ENCODE peak calls at places on chromosomes 4 and X, in six cellular contexts. R is H1, C is mesenchymal stem cell, B is neuronal stem cell, P is IMR-90, O is trophoblast cell. D is an unnamed sample.

GRCh38 chrX:45774961-45775360 is 574.3 kb upstream of the DIPK2B start:
- DNase-seq in R (no peak), B (no peak), P (peak), C (no peak), O (no peak), D (no peak)

GRCh38 chr4:142036795-142037583 is 400.6 kb downstream of the IL15 start:
- DNase-seq in R (no peak), P (peak), O (no peak), C (no peak), B (no peak), D (peak)

GRCh38 chr4:153465145-153465544 is 1.0 kb upstream of the TMEM131L start:
- DNase-seq in O (no peak), C (no peak), R (no peak), P (no peak), B (no peak), D (no peak)

GRCh38 chr4:139266583-139267257 is 13.3 kb downstream of the MGARP start:
- DNase-seq in B (no peak), P (peak), C (peak), O (peak), R (no peak), D (peak)

GRCh38 chr4:40881851-40882250 is 132.1 kb downstream of the NSUN7 start:
- DNase-seq in C (no peak), B (no peak), O (no peak), P (no peak), R (no peak), D (no peak)

GRCh38 chr4:138055890-138056289 is 186.3 kb downstream of the SLC7A11 start:
- DNase-seq in R (no peak), O (peak), C (peak), P (peak), B (no peak), D (no peak)

GRCh38 chrX:45956222-45956867 is 588.9 kb downstream of the ZNF674 start:
- DNase-seq in O (no peak), P (no peak), C (no peak), R (no peak), B (no peak), D (no peak)

GRCh38 chr4:184280591-184281071 is 63.0 kb upstream of the ENPP6 start:
- DNase-seq in P (no peak), B (no peak), C (no peak), R (no peak), O (no peak), D (no peak)

GRCh38 chr4:52873861-52874343 is 11.8 kb downstream of the RASL11B start:
- DNase-seq in C (peak), O (peak), B (no peak), P (no peak), R (peak), D (peak)

GRCh38 chrX:34426334-34426733 is 230.8 kb downstream of the TMEM47 start:
- DNase-seq in P (no peak), R (no peak), C (no peak), B (no peak), O (no peak), D (peak)

GRCh38 chr4:118981839-118982381 is 93.3 kb downstream of the SYNPO2 start:
- DNase-seq in O (peak), R (peak), P (peak), C (peak), B (peak), D (peak)

GRCh38 chr4:128228021-128228571 is 59.5 kb downstream of the PGRMC2 start:
- DNase-seq in B (no peak), R (no peak), C (no peak), O (peak), P (no peak), D (no peak)

GRCh38 chr4:64497526-64497925 is 88.3 kb upstream of the TECRL start:
- DNase-seq in P (no peak), O (no peak), C (peak), R (no peak), B (no peak), D (no peak)

GRCh38 chrX:134734343-134735001 is 76.2 kb upstream of the PLAC1 start:
- DNase-seq in R (no peak), C (peak), P (peak), O (no peak), B (no peak), D (no peak)

GRCh38 chrX:150035531-150035930 is 97.2 kb upstream of the EOLA2 start:
- DNase-seq in C (peak), O (no peak), B (no peak), R (no peak), P (peak), D (no peak)

GRCh38 chr4:21964762-21965319 is 16.3 kb upstream of the KCNIP4 start:
- DNase-seq in O (no peak), B (no peak), R (no peak), P (no peak), C (no peak), D (no peak)

GRCh38 chr4:75985116-75985515 is 5.6 kb downstream of the SDAD1 start:
- DNase-seq in R (no peak), B (no peak), P (peak), C (peak), O (no peak), D (no peak)
- H2BK5ac ChIP-seq in R (no peak), B (no peak), P (peak), C (no peak), O (no peak), D (no peak)

GRCh38 chr4:185834088-185834487 is 22.1 kb upstream of the SORBS2 start:
- DNase-seq in P (no peak), R (no peak), B (no peak), O (no peak), C (no peak), D (no peak)

GRCh38 chr4:185835814-185836213 is 23.8 kb upstream of the SORBS2 start:
- DNase-seq in R (no peak), O (no peak), B (no peak), P (no peak), C (no peak), D (no peak)

GRCh38 chr4:185833055-185833598 is 21.1 kb upstream of the SORBS2 start:
- DNase-seq in C (no peak), B (no peak), R (no peak), O (no peak), P (peak), D (peak)

GRCh38 chr4:185835336-185835735 is 23.3 kb upstream of the SORBS2 start:
- DNase-seq in B (no peak), C (no peak), O (no peak), P (no peak), R (no peak), D (no peak)

DNA sequence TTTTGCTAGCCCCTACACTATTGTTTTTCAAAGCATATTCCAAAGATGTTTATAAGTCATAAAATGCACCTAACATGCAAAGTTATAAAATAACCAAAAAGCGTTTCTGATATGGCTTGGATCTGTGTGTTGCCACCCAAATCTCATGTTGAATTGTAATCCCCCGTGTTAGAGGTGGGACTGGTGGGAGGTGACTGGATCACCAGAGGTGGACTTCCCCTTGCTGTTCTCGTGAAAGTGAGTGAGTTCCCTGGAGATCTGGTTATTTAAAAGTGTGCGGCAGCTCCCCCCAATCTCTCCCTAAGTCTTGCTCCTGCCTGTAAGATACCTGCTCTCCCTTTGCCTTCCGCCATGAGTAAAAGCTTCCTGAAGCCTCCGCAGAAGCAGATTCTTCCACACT is 22.8 kb upstream of the SORBS2 start:
- DNase-seq in O (no peak), C (no peak), R (no peak), P (no peak), B (no peak), D (no peak)
- H3K18ac ChIP-seq in O (no peak), C (no peak), R (peak), P (no peak), B (no peak), D (no peak)

DNA sequence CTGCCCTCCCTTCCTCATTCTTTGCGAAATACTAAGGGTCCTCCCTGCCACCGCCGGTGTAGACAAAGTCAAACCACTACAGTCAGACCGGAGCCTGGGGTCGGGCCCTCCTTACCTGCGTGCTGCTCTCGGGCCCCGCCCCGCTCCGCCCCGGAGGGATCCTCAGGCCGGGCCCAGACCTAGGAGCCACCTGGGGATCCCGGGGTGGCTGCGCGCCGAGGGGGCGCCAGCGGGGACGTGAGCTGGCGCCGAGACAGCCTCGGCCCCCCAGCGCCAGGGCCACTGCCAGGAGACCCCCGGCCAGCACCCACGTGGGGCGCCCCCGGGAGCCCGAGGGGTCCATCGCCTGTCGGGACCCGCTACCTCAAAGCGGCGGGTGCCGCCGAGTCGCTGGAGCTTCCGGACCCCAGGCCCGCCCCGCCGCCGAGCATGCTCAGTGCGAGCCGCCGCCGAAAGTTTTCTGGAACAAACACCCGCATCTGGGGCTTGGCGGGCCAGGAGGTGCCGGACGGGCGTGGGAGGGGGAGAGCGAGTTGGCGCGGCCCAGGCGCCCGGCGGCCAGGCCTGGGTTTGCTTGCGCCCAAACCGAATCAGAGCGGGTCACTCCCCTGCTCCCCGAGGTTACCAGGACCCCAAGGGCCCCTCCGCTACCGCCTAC is at the start of gene EVC2:
- DNase-seq in B (peak), O (peak), R (peak), P (peak), C (peak), D (peak)
- H3K4me3 ChIP-seq in B (no peak), O (peak), R (peak), P (peak), C (peak), D (peak)

DNA sequence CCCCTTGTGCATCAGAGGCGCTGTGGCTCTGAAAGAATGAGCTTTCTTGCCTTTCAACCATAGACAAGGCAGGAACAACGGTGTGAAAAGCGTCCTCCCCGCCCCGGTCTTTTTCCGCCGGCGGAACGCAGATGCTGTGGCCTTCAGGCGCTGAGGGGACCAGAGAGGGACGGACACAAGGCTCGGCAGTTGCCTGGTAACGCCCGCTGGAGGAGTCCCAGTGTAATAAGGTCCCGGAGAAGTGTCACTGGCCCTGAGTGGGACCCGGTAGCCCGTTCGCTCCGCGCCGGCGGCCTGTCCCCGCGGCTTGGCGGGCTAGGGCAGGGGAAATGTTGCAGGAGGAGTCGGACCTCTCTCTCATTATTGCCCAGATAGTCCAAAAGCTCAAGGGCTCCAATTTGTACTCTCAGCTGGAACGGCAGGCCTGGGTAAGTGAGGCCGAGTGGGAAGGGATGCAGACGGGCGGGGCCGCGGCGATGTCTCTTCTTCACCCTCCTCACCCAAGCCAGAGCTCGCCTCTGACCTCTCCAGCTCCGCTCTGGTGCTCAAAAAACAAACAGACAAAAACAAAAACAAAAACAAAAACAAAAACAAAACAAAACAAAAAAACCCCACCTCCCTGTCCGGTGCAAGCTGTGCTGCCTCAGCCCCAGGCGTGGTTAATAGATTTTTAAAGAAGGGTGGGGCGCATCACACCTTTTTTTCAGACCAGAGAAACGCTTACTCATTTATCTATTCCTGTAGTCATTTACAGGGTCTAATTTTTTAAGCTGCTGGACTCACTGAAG is at the start of gene TBC1D19:
- DNase-seq in P (peak), R (peak), C (peak), B (peak), O (peak), D (peak)
- H2BK5ac ChIP-seq in P (peak), R (peak), C (no peak), B (no peak), O (no peak), D (no peak)

DNA sequence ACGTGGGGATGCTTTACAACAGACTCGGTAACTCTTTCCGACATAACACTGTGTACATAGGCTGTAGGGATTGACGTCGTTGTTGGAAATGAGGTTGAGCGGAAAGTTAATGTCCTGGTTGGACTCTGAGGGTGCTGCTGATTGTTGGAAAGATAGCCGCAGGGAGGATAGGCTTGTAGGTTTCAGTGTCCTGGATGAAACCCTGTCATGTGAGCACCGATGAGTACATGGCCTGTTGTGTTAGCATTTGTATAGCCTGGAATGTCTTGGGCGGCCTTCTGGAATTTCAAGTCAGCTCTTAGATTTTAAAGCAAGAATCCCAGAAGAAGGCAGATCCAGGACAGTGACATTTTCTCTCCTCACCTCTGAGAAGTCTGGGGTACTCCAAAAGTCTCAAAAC is 63.3 kb downstream of the TBC1D14 start:
- DNase-seq in C (peak), O (peak), P (peak), B (no peak), R (no peak), D (peak)
- H3K18ac ChIP-seq in C (no peak), O (no peak), P (no peak), B (no peak), R (no peak), D (no peak)

GRCh38 chrX:40168183-40169015 is 70.6 kb upstream of the BCOR start:
- DNase-seq in R (peak), C (no peak), O (no peak), P (no peak), B (no peak), D (peak)
- H3K4me3 ChIP-seq in R (peak), C (no peak), O (no peak), P (no peak), B (no peak), D (no peak)

DNA sequence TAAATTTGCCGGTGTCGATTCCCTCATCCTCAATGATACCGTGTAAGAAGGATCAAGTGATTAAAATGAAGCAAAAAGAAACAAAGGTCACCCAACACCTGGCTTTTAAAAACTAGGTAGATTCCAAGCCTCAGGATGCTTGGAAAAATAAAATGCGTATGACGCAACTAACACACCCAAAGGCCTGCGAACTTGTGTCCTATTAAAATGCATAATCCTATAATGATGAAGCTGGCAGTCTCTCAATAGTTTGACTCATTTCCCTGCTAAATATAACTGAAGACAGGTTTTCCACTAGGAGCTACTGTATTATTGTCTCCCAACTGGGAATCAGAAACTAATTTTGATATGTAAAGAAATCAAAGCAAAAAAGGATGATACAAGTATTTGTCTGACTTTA is 263.2 kb downstream of the DHX15 start:
- DNase-seq in B (no peak), O (no peak), C (no peak), P (peak), R (no peak), D (no peak)
- H2BK5ac ChIP-seq in B (no peak), O (no peak), C (no peak), P (no peak), R (peak), D (no peak)

DNA sequence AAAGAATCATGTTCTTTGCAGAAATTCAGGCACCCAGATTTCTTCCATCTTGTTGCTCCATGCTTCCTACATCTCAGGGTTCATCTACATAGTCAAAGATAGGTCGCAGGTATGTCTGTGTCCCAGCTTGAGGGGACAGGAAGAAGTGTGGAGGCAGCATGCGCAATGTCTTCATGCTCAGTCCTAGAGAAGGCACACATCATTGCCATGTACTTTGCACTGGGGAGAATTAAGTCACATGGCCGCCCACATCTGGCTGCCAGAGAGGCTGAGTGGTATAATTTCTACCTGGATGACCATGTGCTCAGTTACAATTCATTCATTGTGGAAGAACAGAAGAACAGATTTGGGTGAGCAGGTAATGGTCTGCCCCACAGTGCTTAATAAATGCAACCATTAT is 54.1 kb downstream of the GAB1 start:
- DNase-seq in R (no peak), P (no peak), C (no peak), B (no peak), O (no peak), D (no peak)
- H3K18ac ChIP-seq in R (no peak), P (peak), C (no peak), B (no peak), O (no peak), D (no peak)

DNA sequence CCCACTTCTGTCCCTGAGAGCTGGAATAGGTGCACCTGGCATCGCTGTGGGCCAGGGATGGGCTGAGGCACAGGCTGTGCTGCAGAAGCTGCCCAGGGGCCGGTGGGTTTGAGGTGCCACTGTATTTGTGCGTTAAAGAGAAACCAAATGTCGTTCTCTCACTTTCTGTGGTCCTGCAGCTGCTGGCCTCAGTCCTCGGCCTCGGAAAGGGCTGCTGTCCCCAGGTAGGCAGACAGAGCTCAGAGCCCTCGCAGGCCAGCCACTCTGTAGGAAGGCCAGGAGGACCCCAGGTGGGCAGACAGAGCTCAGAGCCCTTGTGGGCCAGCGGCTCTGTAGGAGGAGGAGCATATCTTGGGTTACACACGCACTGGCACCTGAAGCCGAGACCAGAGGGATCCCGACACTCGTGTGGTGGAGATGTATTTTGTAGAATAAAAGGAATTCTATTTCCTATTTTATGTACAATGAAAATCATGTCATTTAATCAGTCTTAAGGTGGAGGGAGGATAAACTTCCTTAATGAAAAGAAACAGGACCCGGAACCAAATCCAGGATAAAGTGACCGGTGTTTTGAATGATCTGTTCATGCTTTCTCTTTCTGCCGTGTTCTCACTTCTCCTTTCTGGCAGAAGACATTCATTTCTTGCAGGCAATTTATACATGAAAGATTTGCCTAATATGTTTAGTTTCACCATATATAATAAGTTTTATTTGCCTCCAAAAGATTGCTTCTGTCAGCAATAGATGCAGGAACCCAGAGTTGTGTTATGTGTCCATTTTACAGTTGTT is 54.4 kb upstream of the HGFAC start:
- DNase-seq in B (no peak), P (no peak), C (no peak), O (no peak), R (peak), D (no peak)
- H3K4me3 ChIP-seq in B (no peak), P (peak), C (no peak), O (no peak), R (no peak), D (no peak)

DNA sequence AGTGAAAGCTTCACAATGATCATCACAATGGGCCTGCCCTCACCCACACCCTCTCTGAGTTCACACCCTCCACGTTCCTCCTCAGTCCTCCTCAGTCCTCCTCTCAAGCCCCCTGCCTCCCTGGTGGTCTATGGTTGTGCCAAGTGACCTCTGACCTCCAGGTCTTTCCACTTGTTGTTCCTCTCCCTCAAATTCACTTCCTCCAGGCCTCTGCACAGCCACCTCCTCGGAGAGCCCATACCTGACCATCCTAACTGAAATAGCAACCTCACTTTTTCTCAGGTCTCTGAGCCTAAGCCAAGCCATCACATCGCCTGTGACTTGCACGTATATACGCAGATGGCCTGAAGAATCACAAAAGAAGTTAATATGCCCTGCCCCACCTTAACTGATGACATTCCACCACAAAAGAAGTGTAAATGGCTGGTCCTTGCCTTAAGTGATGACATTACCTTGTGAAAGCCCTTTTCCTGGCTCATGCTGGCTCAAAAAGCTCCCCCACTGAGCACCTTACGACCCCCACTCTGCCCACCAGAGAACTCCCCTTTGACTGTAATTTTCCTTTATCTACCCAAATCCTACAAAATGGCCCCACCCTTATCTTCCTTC is 293.4 kb upstream of the TENM3 start:
- DNase-seq in P (no peak), B (no peak), C (no peak), R (peak), O (no peak), D (peak)
- H2BK5ac ChIP-seq in P (no peak), B (no peak), C (no peak), R (peak), O (no peak), D (peak)